ENCODE peak calls at places on chromosomes 6 and 20, in ten cellular contexts. V is nephron progenitor cell, Z is natural killer cell, D is AG09309, N is stomach, C is heart left ventricle, J is left lung, U is fibroblast of mammary gland, W is omental fat pad, K is neural crest cell. A is an unnamed sample.

GRCh38 chr20:37575884-37576283 is 48.2 kb upstream of the BLCAP start:
- DNase-seq in K (no peak), N (no peak), V (peak; percentile 16), D (no peak), W (no peak), J (no peak), U (no peak), C (no peak), Z (no peak), A (no peak)

GRCh38 chr6:73983367-73983766 is 287.4 kb downstream of the CD109 start:
- DNase-seq in J (no peak), C (no peak), V (no peak), K (no peak), Z (no peak), N (no peak), W (no peak), U (peak; percentile 29), D (peak; percentile 73), A (no peak)

GRCh38 chr6:125273251-125273650 is 28.5 kb downstream of the HDDC2 start:
- DNase-seq in K (no peak), D (no peak), W (no peak), N (no peak), J (no peak), C (no peak), V (no peak), Z (no peak), U (no peak), A (no peak)

GRCh38 chr20:33918662-33919061 is 75.0 kb upstream of the RALY start:
- DNase-seq in V (no peak), D (no peak), N (no peak), K (no peak), W (no peak), Z (no peak), J (no peak), C (no peak), U (no peak), A (no peak)

GRCh38 chr6:41488392-41489129 is 57.6 kb upstream of the FOXP4 start:
- DNase-seq in W (no peak), J (peak; percentile 41), D (no peak), K (no peak), Z (no peak), V (peak; percentile 73), U (peak; percentile 83), C (peak; percentile 42), N (no peak), A (no peak)

GRCh38 chr6:43239054-43239453 is 4.2 kb upstream of the TTBK1 start:
- DNase-seq in C (no peak), J (no peak), V (no peak), Z (no peak), W (no peak), U (no peak), D (no peak), N (no peak), K (no peak), A (no peak)

GRCh38 chr20:44475694-44476560 is at the start of gene TTPAL:
- DNase-seq in Z (peak; percentile 89), V (peak; percentile 87), D (no peak), J (peak; percentile 91), W (peak; percentile 69), U (peak; percentile 84), C (peak; percentile 91), N (peak; percentile 93), K (peak; percentile 73), A (peak; percentile 85)

GRCh38 chr20:7248392-7248992 is 481.0 kb downstream of the BMP2 start:
- DNase-seq in V (no peak), J (no peak), K (no peak), U (peak; percentile 5), C (no peak), Z (no peak), W (no peak), N (no peak), D (no peak), A (peak; percentile 11)

GRCh38 chr6:33959661-33960344 is 156.0 kb upstream of the MLN start:
- DNase-seq in D (no peak), Z (no peak), V (no peak), C (no peak), N (no peak), U (no peak), J (no peak), K (no peak), W (no peak), A (no peak)

GRCh38 chr6:33958863-33959651 is 155.3 kb upstream of the MLN start:
- DNase-seq in V (no peak), W (no peak), N (no peak), D (no peak), U (no peak), Z (no peak), K (no peak), C (no peak), J (no peak), A (no peak)

GRCh38 chr6:33957391-33958207 is 153.8 kb upstream of the MLN start:
- DNase-seq in N (no peak), J (peak; percentile 14), C (no peak), V (no peak), Z (no peak), D (no peak), K (no peak), U (no peak), W (no peak), A (no peak)

GRCh38 chr6:33956206-33956605 is 152.4 kb upstream of the MLN start:
- DNase-seq in J (peak; percentile 21), Z (no peak), N (no peak), U (no peak), C (no peak), K (no peak), D (no peak), W (no peak), V (no peak), A (no peak)

GRCh38 chr6:33958208-33958862 is 154.5 kb upstream of the MLN start:
- DNase-seq in K (no peak), W (no peak), N (no peak), C (no peak), Z (no peak), V (peak; percentile 47), J (no peak), U (peak; percentile 4), D (no peak), A (no peak)
- TF ChIP-seq CTCF in K (peak; percentile 44), W (no peak), N (no peak), C (no peak), Z (peak; percentile 18), V (peak; percentile 26), J (no peak), U (peak; percentile 30), D (peak; percentile 39), A (no peak)

GRCh38 chr6:135534773-135535380 is 37.3 kb upstream of the AHI1 start:
- DNase-seq in K (no peak), Z (no peak), W (no peak), V (no peak), D (no peak), C (no peak), U (peak; percentile 54), J (no peak), N (no peak), A (no peak)

GRCh38 chr6:135537782-135538301 is 40.3 kb upstream of the AHI1 start:
- DNase-seq in J (no peak), K (no peak), U (peak; percentile 87), V (no peak), Z (peak; percentile 22), W (no peak), C (no peak), N (no peak), D (peak; percentile 49), A (no peak)

GRCh38 chr6:135532559-135532958 is 35.0 kb upstream of the AHI1 start:
- DNase-seq in U (no peak), N (no peak), V (no peak), J (no peak), D (no peak), K (no peak), Z (no peak), C (no peak), W (no peak), A (no peak)

GRCh38 chr6:135531954-135532490 is 34.5 kb upstream of the AHI1 start:
- DNase-seq in C (no peak), N (no peak), J (no peak), Z (no peak), D (no peak), V (no peak), W (no peak), K (no peak), U (no peak), A (no peak)

GRCh38 chr6:135535989-135536414 is 38.5 kb upstream of the AHI1 start:
- DNase-seq in C (no peak), N (no peak), Z (no peak), U (peak; percentile 94), D (peak; percentile 81), V (peak; percentile 12), K (peak; percentile 12), W (no peak), J (no peak), A (peak; percentile 26)
- TF ChIP-seq CTCF in C (peak; percentile 74), N (peak; percentile 67), Z (peak; percentile 79), U (peak; percentile 72), D (peak; percentile 68), V (peak; percentile 57), K (peak; percentile 80), W (no peak), J (peak; percentile 37), A (peak; percentile 58)

DNA sequence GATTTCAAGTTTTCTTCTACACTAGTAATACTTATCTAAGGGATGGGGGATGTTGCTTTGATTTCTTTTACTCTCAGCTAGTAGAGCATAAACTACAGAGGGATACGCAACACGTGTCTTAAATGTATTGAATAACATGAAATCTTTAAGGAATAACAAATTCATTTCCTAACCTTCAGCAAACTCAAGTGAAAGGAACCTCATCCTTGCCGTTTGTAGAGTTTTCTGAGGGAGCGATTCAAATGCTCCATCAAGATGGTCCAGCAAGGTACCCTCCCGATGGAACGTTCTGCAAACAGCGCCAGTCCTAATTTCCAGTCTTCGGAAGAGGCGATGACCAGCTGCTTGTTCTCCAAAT is 95.4 kb upstream of the RIN2 start:
- DNase-seq in C (no peak), N (no peak), K (no peak), V (no peak), U (no peak), J (no peak), D (no peak), Z (no peak), W (no peak), A (no peak)
- TF ChIP-seq CTCF in C (no peak), N (no peak), K (no peak), V (peak; percentile 10), U (no peak), J (peak; percentile 22), D (no peak), Z (peak; percentile 34), W (no peak), A (no peak)

GRCh38 chr6:29750709-29751108 is 27.5 kb downstream of the HLA-F start:
- DNase-seq in C (no peak), J (no peak), V (no peak), Z (no peak), D (no peak), U (no peak), W (no peak), K (no peak), N (no peak), A (no peak)

GRCh38 chr6:29752451-29753308 is 29.4 kb downstream of the HLA-F start:
- DNase-seq in V (peak; percentile 88), C (peak; percentile 93), Z (peak; percentile 85), J (peak; percentile 91), D (peak; percentile 56), K (peak; percentile 88), U (peak; percentile 91), W (peak; percentile 74), N (peak; percentile 92), A (peak; percentile 84)

GRCh38 chr6:29751480-29751879 is 28.2 kb downstream of the HLA-F start:
- DNase-seq in V (no peak), N (no peak), Z (no peak), U (no peak), J (no peak), W (no peak), D (no peak), K (no peak), C (no peak), A (no peak)

GRCh38 chr6:29755295-29755871 is 32.1 kb downstream of the HLA-F start:
- DNase-seq in W (no peak), Z (no peak), J (no peak), D (no peak), U (no peak), C (no peak), N (no peak), K (no peak), V (no peak), A (no peak)

GRCh38 chr6:29753309-29753644 is 30.0 kb downstream of the HLA-F start:
- DNase-seq in K (no peak), C (no peak), J (no peak), V (no peak), Z (no peak), U (no peak), N (no peak), W (no peak), D (no peak), A (no peak)
- TF ChIP-seq CTCF in K (no peak), C (no peak), J (no peak), V (peak; percentile 34), Z (peak; percentile 62), U (no peak), N (no peak), W (no peak), D (no peak), A (no peak)